ENCODE peak calls at places on chromosomes 2 and 18, in six cellular contexts. One of them, this sample, is unnamed. For H3K9me3, the result is how much of the 10 kb centered on the place peaks cover.

GRCh38 chr2:176562359-176563043 is 293.3 kb downstream of the MTX2 start:
- DNase-seq in CD4-positive, CD25-positive, alpha-beta regulatory T cell: no peak
- DNase-seq in mammary epithelial cell: peak
- DNase-seq in heart right ventricle: no peak
- DNase-seq in A673: peak
- DNase-seq in Panc1: no peak
- DNase-seq in this sample: no peak

GRCh38 chr2:17620841-17621240 is 80.3 kb downstream of the VSNL1 start:
- DNase-seq in A673: peak
- DNase-seq in Panc1: no peak
- DNase-seq in mammary epithelial cell: peak
- DNase-seq in CD4-positive, CD25-positive, alpha-beta regulatory T cell: no peak
- DNase-seq in heart right ventricle: no peak
- DNase-seq in this sample: no peak

GRCh38 chr2:205913668-205914067 is 172.3 kb downstream of the INO80D start:
- DNase-seq in mammary epithelial cell: no peak
- DNase-seq in heart right ventricle: no peak
- DNase-seq in Panc1: no peak
- DNase-seq in A673: no peak
- DNase-seq in CD4-positive, CD25-positive, alpha-beta regulatory T cell: no peak
- DNase-seq in this sample: no peak

GRCh38 chr2:180716186-180717180 is 263.9 kb upstream of the UBE2E3 start:
- DNase-seq in CD4-positive, CD25-positive, alpha-beta regulatory T cell: no peak
- DNase-seq in Panc1: no peak
- DNase-seq in heart right ventricle: no peak
- DNase-seq in mammary epithelial cell: no peak
- DNase-seq in A673: no peak
- DNase-seq in this sample: no peak

GRCh38 chr2:162041465-162041864 is 32.5 kb downstream of the DPP4 start:
- DNase-seq in A673: no peak
- DNase-seq in heart right ventricle: no peak
- DNase-seq in CD4-positive, CD25-positive, alpha-beta regulatory T cell: no peak
- DNase-seq in mammary epithelial cell: peak
- DNase-seq in Panc1: no peak
- DNase-seq in this sample: no peak

GRCh38 chr2:38660282-38660681 is 5.6 kb upstream of the GALM start:
- DNase-seq in mammary epithelial cell: no peak
- DNase-seq in heart right ventricle: no peak
- DNase-seq in CD4-positive, CD25-positive, alpha-beta regulatory T cell: no peak
- DNase-seq in Panc1: no peak
- DNase-seq in A673: no peak
- DNase-seq in this sample: no peak

GRCh38 chr2:204538179-204539009 is 6.9 kb upstream of the PARD3B start:
- DNase-seq in Panc1: no peak
- DNase-seq in CD4-positive, CD25-positive, alpha-beta regulatory T cell: no peak
- DNase-seq in heart right ventricle: no peak
- DNase-seq in mammary epithelial cell: no peak
- DNase-seq in A673: peak
- DNase-seq in this sample: peak

GRCh38 chr2:46114981-46115380 is 182.2 kb upstream of the EPAS1 start:
- DNase-seq in mammary epithelial cell: no peak
- DNase-seq in heart right ventricle: no peak
- DNase-seq in Panc1: no peak
- DNase-seq in CD4-positive, CD25-positive, alpha-beta regulatory T cell: no peak
- DNase-seq in A673: no peak
- DNase-seq in this sample: no peak

GRCh38 chr2:230713331-230714121 is 884 bp downstream of the CAB39 start:
- DNase-seq in CD4-positive, CD25-positive, alpha-beta regulatory T cell: peak
- DNase-seq in heart right ventricle: peak
- DNase-seq in A673: peak
- DNase-seq in mammary epithelial cell: peak
- DNase-seq in Panc1: no peak
- DNase-seq in this sample: peak

GRCh38 chr2:235746257-235746934 is 252.6 kb downstream of the AGAP1 start:
- DNase-seq in CD4-positive, CD25-positive, alpha-beta regulatory T cell: peak
- DNase-seq in Panc1: peak
- DNase-seq in A673: peak
- DNase-seq in heart right ventricle: peak
- DNase-seq in mammary epithelial cell: peak
- DNase-seq in this sample: peak

GRCh38 chr18:73365018-73365417 is 497.2 kb upstream of the NETO1 start:
- DNase-seq in Panc1: no peak
- DNase-seq in CD4-positive, CD25-positive, alpha-beta regulatory T cell: no peak
- DNase-seq in A673: no peak
- DNase-seq in mammary epithelial cell: no peak
- DNase-seq in heart right ventricle: no peak
- DNase-seq in this sample: no peak

GRCh38 chr2:160406591-160407392 is 86.8 kb downstream of the RBMS1 start:
- DNase-seq in A673: peak
- DNase-seq in CD4-positive, CD25-positive, alpha-beta regulatory T cell: peak
- DNase-seq in Panc1: no peak
- DNase-seq in heart right ventricle: peak
- DNase-seq in mammary epithelial cell: peak
- DNase-seq in this sample: peak

GRCh38 chr18:59388817-59389216 is 29.8 kb upstream of the LMAN1 start:
- DNase-seq in mammary epithelial cell: no peak
- DNase-seq in A673: no peak
- DNase-seq in Panc1: no peak
- DNase-seq in heart right ventricle: no peak
- DNase-seq in CD4-positive, CD25-positive, alpha-beta regulatory T cell: no peak
- DNase-seq in this sample: no peak

GRCh38 chr2:121044412-121044811 is 240.6 kb downstream of the TFCP2L1 start:
- DNase-seq in A673: no peak
- DNase-seq in heart right ventricle: no peak
- DNase-seq in mammary epithelial cell: no peak
- DNase-seq in CD4-positive, CD25-positive, alpha-beta regulatory T cell: no peak
- DNase-seq in Panc1: no peak
- DNase-seq in this sample: no peak

GRCh38 chr2:36858551-36859365 is 107.6 kb downstream of the STRN start:
- DNase-seq in CD4-positive, CD25-positive, alpha-beta regulatory T cell: peak
- DNase-seq in Panc1: no peak
- DNase-seq in mammary epithelial cell: no peak
- DNase-seq in A673: no peak
- DNase-seq in heart right ventricle: no peak
- DNase-seq in this sample: no peak

GRCh38 chr2:231708773-231709635 is 679 bp downstream of the PTMA start:
- DNase-seq in heart right ventricle: peak
- DNase-seq in A673: peak
- DNase-seq in mammary epithelial cell: peak
- DNase-seq in CD4-positive, CD25-positive, alpha-beta regulatory T cell: peak
- DNase-seq in Panc1: no peak
- DNase-seq in this sample: peak

GRCh38 chr2:164014068-164014577 is 278.3 kb upstream of the FIGN start:
- DNase-seq in mammary epithelial cell: no peak
- DNase-seq in heart right ventricle: peak
- DNase-seq in A673: no peak
- DNase-seq in Panc1: no peak
- DNase-seq in CD4-positive, CD25-positive, alpha-beta regulatory T cell: no peak
- DNase-seq in this sample: peak

GRCh38 chr2:127685410-127686110 is 10.2 kb upstream of the LIMS2 start:
- DNase-seq in Panc1: no peak
- DNase-seq in mammary epithelial cell: no peak
- DNase-seq in CD4-positive, CD25-positive, alpha-beta regulatory T cell: no peak
- DNase-seq in heart right ventricle: no peak
- DNase-seq in A673: no peak
- DNase-seq in this sample: no peak

GRCh38 chr2:98556634-98557033 is 51.7 kb downstream of the COA5 start:
- DNase-seq in Panc1: no peak
- DNase-seq in mammary epithelial cell: no peak
- DNase-seq in A673: no peak
- DNase-seq in heart right ventricle: no peak
- DNase-seq in CD4-positive, CD25-positive, alpha-beta regulatory T cell: no peak
- DNase-seq in this sample: no peak

GRCh38 chr2:179938026-179938425 is 69.1 kb downstream of the CWC22 start:
- DNase-seq in CD4-positive, CD25-positive, alpha-beta regulatory T cell: no peak
- DNase-seq in heart right ventricle: no peak
- DNase-seq in Panc1: no peak
- DNase-seq in mammary epithelial cell: no peak
- DNase-seq in A673: no peak
- DNase-seq in this sample: no peak

GRCh38 chr18:69574401-69574800 is 173.7 kb downstream of the DOK6 start:
- DNase-seq in A673: no peak
- DNase-seq in mammary epithelial cell: no peak
- DNase-seq in heart right ventricle: no peak
- DNase-seq in Panc1: no peak
- DNase-seq in CD4-positive, CD25-positive, alpha-beta regulatory T cell: no peak
- DNase-seq in this sample: no peak

GRCh38 chr2:70948350-70949003 is 12.8 kb downstream of the ATP6V1B1 start:
- DNase-seq in mammary epithelial cell: peak
- DNase-seq in heart right ventricle: peak
- DNase-seq in Panc1: peak
- DNase-seq in A673: peak
- DNase-seq in CD4-positive, CD25-positive, alpha-beta regulatory T cell: peak
- DNase-seq in this sample: peak

GRCh38 chr18:73520229-73520628 is 627.4 kb downstream of the FBXO15 start:
- DNase-seq in heart right ventricle: no peak
- DNase-seq in A673: no peak
- DNase-seq in CD4-positive, CD25-positive, alpha-beta regulatory T cell: no peak
- DNase-seq in Panc1: no peak
- DNase-seq in mammary epithelial cell: no peak
- DNase-seq in this sample: no peak

GRCh38 chr2:241271641-241272297 is 43.7 kb downstream of the HDLBP start:
- DNase-seq in A673: peak
- DNase-seq in heart right ventricle: peak
- DNase-seq in Panc1: no peak
- DNase-seq in CD4-positive, CD25-positive, alpha-beta regulatory T cell: peak
- DNase-seq in mammary epithelial cell: peak
- DNase-seq in this sample: peak

GRCh38 chr2:216698895-216699294 is 3.5 kb upstream of the IGFBP5 start:
- DNase-seq in A673: peak
- DNase-seq in mammary epithelial cell: peak
- DNase-seq in CD4-positive, CD25-positive, alpha-beta regulatory T cell: peak
- DNase-seq in heart right ventricle: peak
- DNase-seq in Panc1: peak
- DNase-seq in this sample: no peak

GRCh38 chr2:132609101-132609890 is 60.7 kb downstream of the LYPD1 start:
- DNase-seq in heart right ventricle: no peak
- DNase-seq in A673: no peak
- DNase-seq in Panc1: no peak
- DNase-seq in mammary epithelial cell: no peak
- DNase-seq in CD4-positive, CD25-positive, alpha-beta regulatory T cell: no peak
- DNase-seq in this sample: no peak

GRCh38 chr2:59322005-59322404 is 1080.9 kb upstream of the FANCL start:
- DNase-seq in Panc1: no peak
- DNase-seq in CD4-positive, CD25-positive, alpha-beta regulatory T cell: no peak
- DNase-seq in mammary epithelial cell: no peak
- DNase-seq in heart right ventricle: no peak
- DNase-seq in A673: no peak
- DNase-seq in this sample: no peak

GRCh38 chr2:5537180-5537579 is 155.0 kb upstream of the SOX11 start:
- DNase-seq in CD4-positive, CD25-positive, alpha-beta regulatory T cell: no peak
- DNase-seq in mammary epithelial cell: no peak
- DNase-seq in Panc1: no peak
- DNase-seq in heart right ventricle: no peak
- DNase-seq in A673: no peak
- DNase-seq in this sample: no peak

GRCh38 chr18:44556296-44556695 is 124.4 kb upstream of the SETBP1 start:
- DNase-seq in heart right ventricle: no peak
- DNase-seq in CD4-positive, CD25-positive, alpha-beta regulatory T cell: no peak
- DNase-seq in A673: no peak
- DNase-seq in mammary epithelial cell: no peak
- DNase-seq in Panc1: no peak
- DNase-seq in this sample: no peak

GRCh38 chr2:189362283-189362682 is 79.0 kb upstream of the WDR75 start:
- DNase-seq in Panc1: no peak
- DNase-seq in CD4-positive, CD25-positive, alpha-beta regulatory T cell: no peak
- DNase-seq in mammary epithelial cell: no peak
- DNase-seq in A673: no peak
- DNase-seq in heart right ventricle: no peak
- DNase-seq in this sample: no peak

GRCh38 chr2:200705305-200705985 is 106.3 kb upstream of the BZW1 start:
- DNase-seq in A673: peak
- DNase-seq in CD4-positive, CD25-positive, alpha-beta regulatory T cell: no peak
- DNase-seq in heart right ventricle: no peak
- DNase-seq in mammary epithelial cell: peak
- DNase-seq in Panc1: no peak
- DNase-seq in this sample: peak

GRCh38 chr2:48180557-48180956 is 274.3 kb upstream of the FBXO11 start:
- DNase-seq in Panc1: no peak
- DNase-seq in CD4-positive, CD25-positive, alpha-beta regulatory T cell: no peak
- DNase-seq in heart right ventricle: no peak
- DNase-seq in A673: no peak
- DNase-seq in mammary epithelial cell: no peak
- DNase-seq in this sample: no peak
- H3K4me3 ChIP-seq in Panc1: no peak
- H3K4me3 ChIP-seq in CD4-positive, CD25-positive, alpha-beta regulatory T cell: no peak
- H3K4me3 ChIP-seq in heart right ventricle: no peak
- H3K4me3 ChIP-seq in A673: no peak
- H3K4me3 ChIP-seq in mammary epithelial cell: no peak
- H3K4me3 ChIP-seq in this sample: no peak

GRCh38 chr2:80475970-80476369 is 171.4 kb upstream of the LRRTM1 start:
- DNase-seq in Panc1: no peak
- DNase-seq in heart right ventricle: no peak
- DNase-seq in CD4-positive, CD25-positive, alpha-beta regulatory T cell: no peak
- DNase-seq in A673: no peak
- DNase-seq in mammary epithelial cell: no peak
- DNase-seq in this sample: no peak
- H3K9me3 ChIP-seq in Panc1: under half
- H3K9me3 ChIP-seq in heart right ventricle: under half
- H3K9me3 ChIP-seq in CD4-positive, CD25-positive, alpha-beta regulatory T cell: under half
- H3K9me3 ChIP-seq in A673: under half
- H3K9me3 ChIP-seq in mammary epithelial cell: under half
- H3K9me3 ChIP-seq in this sample: under half

GRCh38 chr2:238599549-238600505 is 173.1 kb downstream of the ASB1 start:
- DNase-seq in mammary epithelial cell: no peak
- DNase-seq in heart right ventricle: no peak
- DNase-seq in A673: no peak
- DNase-seq in CD4-positive, CD25-positive, alpha-beta regulatory T cell: no peak
- DNase-seq in Panc1: no peak
- DNase-seq in this sample: no peak
- H3K4me3 ChIP-seq in mammary epithelial cell: no peak
- H3K4me3 ChIP-seq in heart right ventricle: no peak
- H3K4me3 ChIP-seq in A673: no peak
- H3K4me3 ChIP-seq in CD4-positive, CD25-positive, alpha-beta regulatory T cell: no peak
- H3K4me3 ChIP-seq in Panc1: no peak
- H3K4me3 ChIP-seq in this sample: no peak

DNA sequence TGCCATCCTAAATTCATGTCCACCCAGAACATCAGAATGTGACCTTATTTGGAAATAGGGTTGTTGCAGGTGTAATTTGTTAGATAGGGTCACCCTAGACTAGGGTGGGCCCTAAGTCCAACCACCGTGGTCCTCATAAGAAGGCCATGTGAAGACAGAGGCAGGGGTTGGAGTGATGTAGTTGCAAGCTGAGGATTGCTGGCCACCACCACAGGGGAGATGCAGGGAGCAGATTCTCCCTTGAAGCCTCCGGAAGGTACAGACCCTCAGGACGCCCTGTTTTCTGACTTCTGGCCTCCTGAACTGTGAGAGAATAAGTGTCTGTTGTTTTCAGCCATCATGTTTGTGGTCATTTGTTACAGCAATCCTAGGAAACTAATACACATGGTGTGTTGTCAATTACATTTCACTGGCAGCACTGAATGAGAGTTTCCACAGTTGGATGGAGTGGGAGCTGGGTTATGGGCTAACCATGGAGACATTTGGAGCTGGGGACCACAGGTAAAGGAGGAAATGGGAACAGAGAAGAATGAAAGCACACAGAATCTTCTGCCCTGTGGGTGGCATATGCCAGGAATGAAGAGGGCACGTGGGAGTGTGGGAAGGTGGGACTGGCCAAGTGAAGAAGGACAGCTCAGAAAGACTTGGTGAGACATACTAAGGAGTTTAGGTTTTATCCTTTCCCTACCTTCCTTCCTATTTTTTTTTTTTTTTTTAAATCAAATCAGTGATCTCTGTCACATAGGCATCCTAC is 266.0 kb downstream of the MYCN start:
- DNase-seq in mammary epithelial cell: no peak
- DNase-seq in A673: no peak
- DNase-seq in CD4-positive, CD25-positive, alpha-beta regulatory T cell: no peak
- DNase-seq in heart right ventricle: no peak
- DNase-seq in Panc1: no peak
- DNase-seq in this sample: no peak
- H3K9me3 ChIP-seq in mammary epithelial cell: under half
- H3K9me3 ChIP-seq in A673: under half
- H3K9me3 ChIP-seq in CD4-positive, CD25-positive, alpha-beta regulatory T cell: under half
- H3K9me3 ChIP-seq in heart right ventricle: under half
- H3K9me3 ChIP-seq in Panc1: under half
- H3K9me3 ChIP-seq in this sample: under half